ENCODE peak calls at places on chromosomes 16 and 17, in four cellular contexts. S, Z, J and D are unnamed samples.

GRCh38 chr17:83173997-83174858 is 94.8 kb downstream of the METRNL start:
- DNase-seq in S (no peak), Z (peak), J (no peak), D (peak)

GRCh38 chr16:51701025-51701424 is 550.0 kb upstream of the SALL1 start:
- DNase-seq in S (no peak), Z (no peak), J (no peak), D (no peak)

GRCh38 chr16:2829501-2830354 is at the start of gene ZG16B:
- DNase-seq in S (no peak), Z (no peak), J (no peak), D (no peak)

GRCh38 chr17:1344521-1344920 is 55.5 kb downstream of the YWHAE start:
- DNase-seq in S (no peak), Z (no peak), J (no peak), D (no peak)

GRCh38 chr17:80986046-80986445 is 5.6 kb upstream of the CHMP6 start:
- DNase-seq in S (no peak), Z (no peak), J (no peak), D (no peak)

GRCh38 chr16:55876854-55877253 is 1.7 kb upstream of the CES5A start:
- DNase-seq in S (no peak), Z (no peak), J (no peak), D (no peak)

GRCh38 chr16:31569360-31569717 is 41.6 kb downstream of the AHSP start:
- DNase-seq in S (no peak), Z (no peak), J (no peak), D (no peak)

GRCh38 chr16:67396159-67396774 is 3.0 kb upstream of the TPPP3 start:
- DNase-seq in S (peak), Z (peak), J (no peak), D (peak)

GRCh38 chr16:83268164-83268563 is 539.6 kb upstream of the HSBP1 start:
- DNase-seq in S (no peak), Z (no peak), J (no peak), D (no peak)

GRCh38 chr17:7238418-7239090 is 703 bp downstream of the PHF23 start:
- DNase-seq in S (peak), Z (peak), J (no peak), D (no peak)

GRCh38 chr17:72122668-72123495 is 2.1 kb downstream of the SOX9 start:
- DNase-seq in S (no peak), Z (no peak), J (peak), D (peak)

GRCh38 chr17:6374271-6374691 is 60.6 kb downstream of the AIPL1 start:
- DNase-seq in S (no peak), Z (no peak), J (no peak), D (no peak)

GRCh38 chr17:32100971-32101631 is 41.2 kb upstream of the RHOT1 start:
- DNase-seq in S (no peak), Z (no peak), J (no peak), D (no peak)

GRCh38 chr17:45660474-45660873 is 123.6 kb upstream of the CRHR1 start:
- DNase-seq in S (no peak), Z (no peak), J (peak), D (no peak)

GRCh38 chr17:72622661-72623433 is 469.6 kb downstream of the SLC39A11 start:
- DNase-seq in S (no peak), Z (no peak), J (no peak), D (no peak)

GRCh38 chr17:65756760-65757159 is 195.3 kb upstream of the AXIN2 start:
- DNase-seq in S (no peak), Z (no peak), J (no peak), D (no peak)

GRCh38 chr17:45907720-45908395 is 13.5 kb downstream of the MAPT start:
- DNase-seq in S (no peak), Z (no peak), J (no peak), D (no peak)

GRCh38 chr17:15744885-15745284 is 12.8 kb downstream of the TBC1D26 start:
- DNase-seq in S (no peak), Z (no peak), J (no peak), D (no peak)

GRCh38 chr17:16929757-16930520 is 42.0 kb downstream of the TNFRSF13B start:
- DNase-seq in S (no peak), Z (no peak), J (no peak), D (no peak)

GRCh38 chr17:58531122-58531521 is 16.7 kb upstream of the MTMR4 start:
- DNase-seq in S (no peak), Z (no peak), J (no peak), D (no peak)

GRCh38 chr16:4393243-4393606 is 21.6 kb downstream of the VASN start:
- DNase-seq in S (no peak), Z (no peak), J (no peak), D (peak)

GRCh38 chr17:2723505-2723996 is 12.0 kb upstream of the CLUH start:
- DNase-seq in S (no peak), Z (no peak), J (no peak), D (no peak)

GRCh38 chr16:10188236-10188635 is 6.0 kb upstream of the GRIN2A start:
- DNase-seq in S (no peak), Z (no peak), J (no peak), D (no peak)

GRCh38 chr16:10189861-10190390 is 7.7 kb upstream of the GRIN2A start:
- DNase-seq in S (no peak), Z (no peak), J (no peak), D (no peak)

GRCh38 chr16:10197003-10197402 is 14.8 kb upstream of the GRIN2A start:
- DNase-seq in S (no peak), Z (peak), J (no peak), D (no peak)

DNA sequence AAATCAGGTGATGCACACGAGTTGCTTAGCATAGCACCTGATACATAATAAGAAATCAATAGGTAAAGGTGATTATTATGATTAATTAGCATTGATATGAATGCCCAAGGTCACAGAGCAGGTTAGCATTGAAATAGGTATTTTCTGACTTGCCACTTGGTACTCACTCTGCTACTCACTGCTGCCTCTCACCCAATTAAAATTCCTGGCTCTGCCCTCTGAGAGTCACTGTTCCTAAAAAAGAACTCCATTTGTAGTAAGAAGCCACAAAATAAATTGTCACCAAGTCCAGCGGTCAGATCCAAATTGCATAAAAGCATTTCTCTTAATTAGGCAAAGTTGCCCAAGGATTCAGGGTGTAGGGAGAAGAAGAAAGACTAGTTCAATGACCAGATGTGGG is 8.9 kb upstream of the GRIN2A start:
- DNase-seq in S (no peak), Z (no peak), J (no peak), D (no peak)
- TF ChIP-seq CTCF in S (no peak), Z (no peak), J (no peak), D (no peak)

GRCh38 chr17:27457405-27457730 is 1.1 kb downstream of the KSR1 start:
- DNase-seq in S (no peak), Z (no peak), J (no peak), D (no peak)

GRCh38 chr17:27457731-27458523 is 1.7 kb downstream of the KSR1 start:
- DNase-seq in S (peak), Z (peak), J (no peak), D (peak)

GRCh38 chr17:27456681-27457404 is 595 bp downstream of the KSR1 start:
- DNase-seq in S (no peak), Z (no peak), J (no peak), D (no peak)

GRCh38 chr17:27459433-27459832 is 3.2 kb downstream of the KSR1 start:
- DNase-seq in S (no peak), Z (no peak), J (no peak), D (peak)

DNA sequence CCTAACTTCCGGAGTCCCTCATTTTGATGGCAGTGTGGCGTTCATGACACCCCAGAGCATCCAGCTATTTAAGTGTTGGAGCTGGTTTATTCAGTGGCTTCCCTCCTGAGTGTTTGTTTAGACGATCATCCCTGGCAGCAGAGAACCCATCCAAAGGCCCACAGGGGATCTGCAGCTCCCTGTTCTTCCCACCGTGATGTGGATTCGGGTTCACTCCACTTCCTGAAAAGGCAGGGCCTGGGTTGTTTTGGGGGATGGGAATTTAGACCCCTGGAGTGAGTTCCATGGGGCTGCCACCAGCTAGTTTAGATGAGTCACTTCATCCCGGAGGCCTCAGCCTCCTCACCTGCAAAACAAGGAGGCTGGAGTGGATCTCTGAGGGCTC is 2.3 kb downstream of the KSR1 start:
- DNase-seq in S (no peak), Z (no peak), J (no peak), D (no peak)
- TF ChIP-seq CTCF in S (no peak), Z (no peak), J (no peak), D (no peak)

GRCh38 chr17:77366206-77366557 is 225.4 kb downstream of the SEC14L1 start:
- DNase-seq in S (no peak), Z (no peak), J (no peak), D (peak)

GRCh38 chr17:77364381-77364911 is 223.7 kb downstream of the SEC14L1 start:
- DNase-seq in S (no peak), Z (no peak), J (no peak), D (no peak)

GRCh38 chr17:77365584-77366186 is 224.9 kb downstream of the SEC14L1 start:
- DNase-seq in S (peak), Z (peak), J (no peak), D (peak)

GRCh38 chr17:77364941-77365583 is 224.3 kb downstream of the SEC14L1 start:
- DNase-seq in S (no peak), Z (no peak), J (no peak), D (no peak)

GRCh38 chr17:77366558-77367245 is 225.9 kb downstream of the SEC14L1 start:
- DNase-seq in S (no peak), Z (no peak), J (no peak), D (peak)
- TF ChIP-seq CTCF in S (no peak), Z (no peak), J (no peak), D (peak)

GRCh38 chr17:64497565-64498035 is 746 bp upstream of the POLG2 start:
- DNase-seq in S (no peak), Z (no peak), J (no peak), D (no peak)
- TF ChIP-seq CTCF in S (peak), Z (no peak), J (no peak), D (no peak)

DNA sequence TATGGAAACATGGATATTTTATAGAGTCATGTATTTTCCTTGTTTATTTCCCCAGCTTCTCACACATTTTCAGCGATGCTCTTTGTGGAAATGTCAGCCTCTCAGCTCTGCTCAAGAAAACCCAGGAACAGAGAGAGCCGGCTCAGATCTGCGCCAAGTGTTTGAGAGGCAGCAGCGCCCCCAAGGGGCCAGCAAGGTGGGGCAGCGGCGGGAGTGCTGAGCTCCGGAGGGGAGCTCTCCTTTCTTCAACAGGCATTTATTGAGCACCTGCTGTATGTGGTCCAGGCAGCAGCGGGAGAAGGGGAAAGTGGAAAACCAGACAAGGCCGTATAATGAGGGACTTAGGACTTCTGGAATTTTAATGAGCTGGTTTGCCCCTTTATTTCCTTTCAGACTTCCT is 421.1 kb upstream of the C16orf82 start:
- DNase-seq in S (no peak), Z (peak), J (peak), D (no peak)
- TF ChIP-seq CTCF in S (no peak), Z (peak), J (peak), D (no peak)

GRCh38 chr16:50311134-50311528 is 44.8 kb downstream of the ADCY7 start:
- DNase-seq in S (no peak), Z (no peak), J (no peak), D (no peak)

GRCh38 chr16:50309156-50309526 is 42.8 kb downstream of the ADCY7 start:
- DNase-seq in S (no peak), Z (no peak), J (no peak), D (no peak)

GRCh38 chr16:50311891-50312501 is 45.6 kb downstream of the ADCY7 start:
- DNase-seq in S (no peak), Z (no peak), J (no peak), D (no peak)

GRCh38 chr16:50309527-50310307 is 43.4 kb downstream of the ADCY7 start:
- DNase-seq in S (no peak), Z (peak), J (no peak), D (no peak)

DNA sequence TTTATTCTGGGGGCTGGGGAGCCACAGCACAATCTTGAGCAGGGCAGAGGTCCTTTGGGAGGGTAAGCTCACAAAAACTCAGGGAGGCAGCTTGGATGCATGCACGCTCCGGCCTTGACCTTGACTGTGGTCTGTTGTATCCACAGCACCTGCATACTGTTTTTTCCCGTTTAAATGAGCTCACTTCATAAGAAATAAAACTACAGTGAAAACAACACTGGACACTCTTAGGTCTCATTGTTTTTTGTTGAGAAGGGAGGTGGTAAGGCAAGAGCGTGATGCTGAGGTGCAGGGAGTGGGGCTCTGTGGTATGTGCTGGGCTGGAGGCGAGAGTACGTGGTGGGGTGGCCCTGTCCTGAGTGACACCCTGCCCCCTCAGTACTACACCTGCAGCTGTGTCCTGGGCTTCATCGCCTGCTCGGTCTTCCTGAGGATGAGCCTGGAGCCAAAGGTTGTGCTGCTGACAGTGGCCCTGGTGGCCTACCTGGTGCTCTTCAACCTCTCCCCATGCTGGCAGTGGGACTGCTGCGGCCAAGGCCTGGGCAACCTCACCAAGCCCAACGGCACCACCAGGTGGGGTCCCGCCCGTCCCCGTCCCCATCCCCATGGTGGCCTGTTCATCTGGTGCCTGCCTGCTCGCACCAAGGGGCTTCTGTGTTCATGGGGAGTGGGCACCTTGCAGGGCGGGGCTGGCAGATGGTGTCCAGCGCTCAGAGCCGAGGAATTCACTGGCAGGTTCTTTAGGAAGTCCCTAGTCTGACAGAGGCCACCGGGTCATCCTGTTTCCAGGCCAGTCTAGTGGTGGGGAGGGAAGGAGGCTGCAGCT is 44.2 kb downstream of the ADCY7 start:
- DNase-seq in S (no peak), Z (no peak), J (no peak), D (no peak)
- TF ChIP-seq CTCF in S (no peak), Z (no peak), J (no peak), D (no peak)

DNA sequence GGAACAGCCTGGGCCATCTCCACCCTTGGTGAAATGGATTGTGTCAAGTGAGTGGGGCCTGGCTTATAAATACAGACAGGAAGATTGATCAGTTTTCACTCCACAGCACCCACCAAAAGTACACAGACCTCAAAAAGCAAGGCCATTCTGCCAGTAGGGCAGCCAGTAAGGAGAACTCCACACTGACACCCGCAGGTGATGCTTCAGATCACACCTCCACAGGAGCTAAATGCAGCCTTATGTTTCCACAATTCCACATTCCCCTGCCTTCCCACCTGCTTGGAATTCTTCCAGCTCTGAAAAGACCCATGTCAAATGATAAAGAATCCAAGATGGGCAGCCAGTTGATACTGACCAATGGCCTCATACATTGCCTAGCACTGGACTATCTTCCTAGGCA is 191.1 kb downstream of the ZFHX3 start:
- DNase-seq in S (peak), Z (peak), J (no peak), D (no peak)
- TF ChIP-seq CTCF in S (peak), Z (peak), J (peak), D (peak)

DNA sequence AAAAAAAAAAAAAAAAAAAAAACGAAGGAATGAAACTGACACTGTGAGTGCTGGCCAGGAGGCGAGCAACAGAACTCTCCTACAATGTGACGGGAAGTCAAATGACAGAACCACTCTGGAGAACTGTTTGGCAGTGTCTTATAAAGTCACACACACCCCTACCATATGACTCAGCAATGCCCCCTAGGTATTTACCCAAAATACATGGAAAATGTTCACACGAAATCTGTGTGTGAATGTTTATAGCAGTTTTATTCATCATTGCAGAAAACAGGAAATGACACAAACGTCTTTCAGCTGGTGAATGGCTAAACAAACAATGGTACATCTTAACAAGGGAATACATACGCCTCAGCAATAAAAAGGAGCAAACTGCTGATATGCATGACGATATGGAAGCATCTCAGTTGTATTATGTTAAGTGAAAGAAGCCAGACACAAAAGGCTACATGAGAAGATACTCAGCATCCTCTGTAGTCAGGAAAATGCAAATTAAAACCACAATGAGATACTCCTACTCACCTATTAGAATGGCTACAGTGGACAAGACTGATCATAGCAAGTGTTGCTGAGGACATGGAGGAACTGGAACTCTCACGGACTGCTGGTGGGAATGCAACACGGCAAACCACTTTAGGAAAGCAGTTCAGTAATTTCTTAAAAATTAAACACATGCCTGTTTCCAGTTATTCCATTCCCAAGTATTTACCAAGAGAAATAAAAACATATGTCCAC is 74.7 kb downstream of the TBC1D16 start:
- DNase-seq in S (no peak), Z (no peak), J (no peak), D (peak)
- TF ChIP-seq CTCF in S (no peak), Z (no peak), J (no peak), D (no peak)